ENCODE peak calls at places on chromosomes 2 and 18, in eight cellular contexts. Q, J, D, U, V, W, G and M are unnamed samples.

GRCh38 chr2:131588152-131588873 is 60.6 kb downstream of the CCDC74A start:
- DNase-seq in D (no peak), G (no peak), J (no peak), U (no peak), Q (no peak), W (no peak), V (no peak), M (no peak)

GRCh38 chr2:204791230-204791629 is 246.0 kb downstream of the PARD3B start:
- DNase-seq in J (no peak), V (no peak), G (no peak), U (no peak), D (no peak), W (peak), Q (no peak), M (no peak)

GRCh38 chr2:186599186-186599778 is 9.4 kb downstream of the ITGAV start:
- DNase-seq in Q (no peak), G (no peak), J (peak), V (no peak), W (no peak), U (no peak), D (no peak), M (no peak)

GRCh38 chr18:12014976-12015696 is 33.8 kb downstream of the IMPA2 start:
- DNase-seq in W (no peak), Q (no peak), G (no peak), U (no peak), J (no peak), V (no peak), D (no peak), M (no peak)

GRCh38 chr2:192544371-192544955 is 349.7 kb upstream of the TMEFF2 start:
- DNase-seq in U (no peak), G (no peak), D (no peak), W (peak), J (no peak), V (no peak), Q (no peak), M (no peak)

GRCh38 chr2:224222976-224223375 is 178.9 kb downstream of the FAM124B start:
- DNase-seq in G (no peak), J (no peak), Q (no peak), U (no peak), W (no peak), V (no peak), D (no peak), M (no peak)

GRCh38 chr18:47260924-47261701 is 9.7 kb upstream of the SKOR2 start:
- DNase-seq in J (no peak), D (no peak), U (peak), W (no peak), V (no peak), Q (no peak), G (no peak), M (no peak)

GRCh38 chr18:332721-333513 is 65.1 kb upstream of the THOC1 start:
- DNase-seq in D (no peak), W (peak), Q (no peak), G (no peak), U (no peak), V (no peak), J (no peak), M (no peak)

GRCh38 chr18:33123852-33124251 is 316.7 kb downstream of the CCDC178 start:
- DNase-seq in V (no peak), U (no peak), J (no peak), Q (no peak), W (no peak), D (no peak), G (no peak), M (no peak)

GRCh38 chr2:159072795-159073194 is 104.4 kb downstream of the TANC1 start:
- DNase-seq in W (peak), U (no peak), V (no peak), G (no peak), D (no peak), Q (no peak), J (peak), M (no peak)

GRCh38 chr18:2657788-2658458 is 2.4 kb downstream of the SMCHD1 start:
- DNase-seq in G (no peak), Q (peak), J (no peak), W (peak), D (no peak), U (no peak), V (no peak), M (peak)

GRCh38 chr2:170498559-170498958 is 216.6 kb upstream of the SP5 start:
- DNase-seq in U (no peak), G (no peak), D (no peak), V (no peak), J (no peak), Q (no peak), W (no peak), M (no peak)

GRCh38 chr18:24792164-24792563 is 331.7 kb downstream of the HRH4 start:
- DNase-seq in G (no peak), U (no peak), V (no peak), Q (no peak), J (no peak), D (no peak), W (no peak), M (no peak)
- H3K4me3 ChIP-seq in G (no peak), U (no peak), V (no peak), Q (no peak), J (no peak), D (no peak), W (no peak), M (no peak)

GRCh38 chr18:9096013-9096383 is 6.5 kb upstream of the NDUFV2 start:
- DNase-seq in W (no peak), D (no peak), J (no peak), G (no peak), U (no peak), V (no peak), Q (no peak), M (no peak)
- H3K4me3 ChIP-seq in W (no peak), D (no peak), J (no peak), G (no peak), U (no peak), V (no peak), Q (no peak), M (no peak)

GRCh38 chr2:176104338-176105077 is 2.6 kb upstream of the HOXD11 start:
- DNase-seq in D (no peak), V (no peak), G (no peak), Q (no peak), W (no peak), J (no peak), U (peak), M (no peak)
- H3K4me3 ChIP-seq in D (no peak), V (no peak), G (peak), Q (no peak), W (no peak), J (no peak), U (peak), M (no peak)

GRCh38 chr2:100059638-100060037 is 82.8 kb downstream of the AFF3 start:
- DNase-seq in U (no peak), D (no peak), W (no peak), G (no peak), J (no peak), Q (peak), V (no peak), M (no peak)
- H3K4me3 ChIP-seq in U (no peak), D (no peak), W (no peak), G (no peak), J (no peak), Q (no peak), V (no peak), M (no peak)

GRCh38 chr2:46118656-46119338 is 178.4 kb upstream of the EPAS1 start:
- DNase-seq in Q (no peak), W (peak), J (no peak), V (no peak), D (no peak), U (no peak), G (no peak), M (no peak)
- H3K4me3 ChIP-seq in Q (no peak), W (no peak), J (no peak), V (no peak), D (no peak), U (no peak), G (no peak), M (no peak)

DNA sequence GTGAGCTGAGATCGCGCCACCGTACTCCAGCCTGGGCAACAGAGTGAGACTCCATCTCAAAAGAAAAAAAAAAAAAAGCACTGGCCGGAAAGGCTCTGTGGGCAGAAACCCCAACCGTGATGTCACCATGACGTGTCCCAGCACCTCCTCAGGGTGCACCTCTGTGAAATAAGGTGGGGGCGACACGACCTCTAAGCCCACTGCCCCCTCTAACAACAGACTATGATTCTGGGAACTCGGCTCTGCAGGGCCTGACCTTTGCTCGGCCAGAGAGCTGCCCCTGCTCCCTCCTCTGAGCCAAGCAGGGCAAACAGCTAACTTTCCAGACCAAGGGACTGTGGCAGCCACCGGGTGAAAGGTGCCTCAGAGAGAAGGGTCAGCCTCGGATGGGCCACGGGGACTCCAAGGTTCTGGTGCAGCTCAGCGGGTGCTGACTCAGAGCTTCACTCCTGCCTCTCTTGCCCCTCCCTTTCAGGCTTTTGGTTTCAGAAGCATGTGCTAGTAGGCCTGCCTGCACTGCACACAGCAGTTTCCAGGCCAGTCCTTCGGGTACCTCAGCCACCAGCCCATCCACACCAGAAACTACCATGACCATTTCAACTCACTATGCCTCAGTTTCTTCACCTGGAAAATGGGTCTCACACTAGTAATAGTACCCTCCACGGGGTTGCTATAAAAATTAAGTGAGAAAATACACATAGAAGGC is 8.0 kb downstream of the TMBIM1 start:
- DNase-seq in Q (no peak), G (peak), U (no peak), W (peak), J (peak), V (peak), D (no peak), M (no peak)
- H3K4me3 ChIP-seq in Q (no peak), G (peak), U (no peak), W (peak), J (peak), V (peak), D (no peak), M (no peak)

GRCh38 chr18:48940854-48941531 is 9.8 kb downstream of the SMAD7 start:
- DNase-seq in D (peak), Q (no peak), G (no peak), J (no peak), V (no peak), U (no peak), W (no peak), M (no peak)

GRCh38 chr18:48938827-48939367 is 11.9 kb downstream of the SMAD7 start:
- DNase-seq in D (no peak), Q (no peak), G (no peak), V (no peak), W (peak), U (no peak), J (no peak), M (no peak)

GRCh38 chr18:48941672-48942071 is 9.1 kb downstream of the SMAD7 start:
- DNase-seq in V (no peak), U (no peak), W (no peak), G (no peak), D (no peak), J (no peak), Q (no peak), M (no peak)

GRCh38 chr18:48937869-48938750 is 12.7 kb downstream of the SMAD7 start:
- DNase-seq in W (no peak), D (no peak), J (no peak), U (no peak), G (no peak), Q (no peak), V (no peak), M (no peak)

GRCh38 chr18:48939368-48940097 is 11.2 kb downstream of the SMAD7 start:
- DNase-seq in V (no peak), D (no peak), J (no peak), Q (no peak), U (peak), G (no peak), W (peak), M (no peak)
- H3K4me3 ChIP-seq in V (peak), D (no peak), J (peak), Q (no peak), U (no peak), G (peak), W (peak), M (peak)

GRCh38 chr2:156320491-156320896 is 12.0 kb downstream of the NR4A2 start:
- DNase-seq in J (no peak), Q (no peak), W (peak), D (no peak), G (peak), U (peak), V (peak), M (no peak)

GRCh38 chr2:156319811-156320490 is 12.6 kb downstream of the NR4A2 start:
- DNase-seq in Q (no peak), V (peak), W (peak), G (peak), D (no peak), U (peak), J (no peak), M (no peak)

GRCh38 chr2:156322681-156323211 is 9.8 kb downstream of the NR4A2 start:
- DNase-seq in V (no peak), Q (no peak), D (no peak), U (peak), J (no peak), G (no peak), W (no peak), M (no peak)

GRCh38 chr2:156322103-156322671 is 10.3 kb downstream of the NR4A2 start:
- DNase-seq in Q (no peak), W (no peak), U (no peak), G (no peak), D (no peak), V (no peak), J (no peak), M (no peak)

DNA sequence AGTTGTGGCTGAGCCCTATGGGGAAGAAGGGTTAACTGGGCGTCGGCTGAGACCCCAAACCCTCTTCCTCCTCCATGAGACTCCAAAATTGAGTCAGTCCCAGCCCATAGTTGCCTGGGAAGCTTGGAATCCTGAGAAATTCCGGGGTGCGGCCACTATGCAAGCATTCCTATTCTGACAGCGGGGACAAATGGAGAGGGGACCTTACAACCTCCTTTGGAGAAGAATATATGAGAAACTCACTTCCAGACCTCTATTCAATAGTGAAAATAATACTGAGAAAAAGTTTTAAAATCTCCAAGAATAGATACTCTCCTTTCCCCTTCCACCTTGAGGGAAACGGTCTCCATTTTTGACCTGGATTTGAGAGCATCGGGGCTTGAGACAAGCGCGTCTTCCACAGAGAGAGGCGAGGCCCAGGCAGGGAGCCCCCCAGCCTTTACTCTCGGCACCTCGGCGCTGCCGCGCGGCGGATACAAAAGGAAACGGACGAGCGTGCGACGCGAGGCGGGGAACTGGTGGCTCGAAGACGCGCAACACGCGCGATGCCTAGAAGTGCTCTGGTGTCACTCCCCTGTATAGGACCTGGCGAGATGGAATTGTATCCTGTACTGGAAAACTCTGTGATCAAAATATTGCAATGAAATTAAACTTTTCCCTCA is 11.1 kb downstream of the NR4A2 start:
- DNase-seq in Q (no peak), G (no peak), W (no peak), V (no peak), D (no peak), J (no peak), U (peak), M (no peak)
- H3K4me3 ChIP-seq in Q (no peak), G (peak), W (peak), V (peak), D (no peak), J (peak), U (no peak), M (peak)

GRCh38 chr2:31563273-31563839 is 17.4 kb downstream of the SRD5A2 start:
- DNase-seq in G (no peak), J (no peak), D (no peak), Q (no peak), W (no peak), V (no peak), U (no peak), M (peak)

GRCh38 chr2:31561823-31562222 is 18.9 kb downstream of the SRD5A2 start:
- DNase-seq in D (no peak), Q (peak), W (no peak), V (no peak), J (no peak), U (no peak), G (no peak), M (no peak)

GRCh38 chr2:31568585-31569201 is 12.0 kb downstream of the SRD5A2 start:
- DNase-seq in J (no peak), V (no peak), D (no peak), W (no peak), Q (no peak), U (no peak), G (no peak), M (no peak)

DNA sequence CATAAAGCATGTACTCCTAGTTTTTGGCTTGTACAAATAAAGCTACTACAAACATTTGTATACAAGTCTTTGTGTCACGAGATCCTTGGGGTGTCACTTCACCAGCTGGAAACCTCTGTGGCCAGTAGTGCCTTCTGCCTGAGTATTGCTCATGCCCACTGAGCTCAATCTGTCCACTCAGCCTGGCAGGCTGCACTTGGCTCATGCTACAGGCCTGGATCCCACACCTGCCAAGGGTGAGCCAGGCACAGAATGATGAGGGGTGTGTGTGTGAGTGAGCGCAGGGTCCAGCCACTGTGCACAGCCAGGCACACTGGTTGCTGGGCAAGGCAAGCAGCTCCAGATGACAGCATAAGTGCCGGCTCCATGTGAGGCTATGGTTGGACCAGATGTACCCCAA is 13.1 kb downstream of the SRD5A2 start:
- DNase-seq in V (no peak), J (no peak), Q (no peak), G (no peak), W (no peak), U (no peak), D (no peak), M (no peak)
- H3K4me3 ChIP-seq in V (no peak), J (no peak), Q (no peak), G (no peak), W (no peak), U (no peak), D (no peak), M (no peak)

GRCh38 chr18:63843008-63843407 is 44.5 kb upstream of the SERPINB2 start:
- DNase-seq in V (no peak), G (no peak), J (no peak), W (no peak), U (no peak), D (no peak), Q (no peak), M (no peak)

GRCh38 chr18:63844254-63844653 is 43.3 kb upstream of the SERPINB2 start:
- DNase-seq in V (no peak), D (peak), W (peak), J (peak), U (peak), G (no peak), Q (peak), M (no peak)

GRCh38 chr18:63850636-63851035 is 36.9 kb upstream of the SERPINB2 start:
- DNase-seq in G (no peak), Q (no peak), V (no peak), D (no peak), W (no peak), J (no peak), U (no peak), M (no peak)

GRCh38 chr18:63850010-63850409 is 37.5 kb upstream of the SERPINB2 start:
- DNase-seq in W (no peak), D (no peak), G (no peak), J (peak), V (no peak), U (peak), Q (peak), M (peak)

DNA sequence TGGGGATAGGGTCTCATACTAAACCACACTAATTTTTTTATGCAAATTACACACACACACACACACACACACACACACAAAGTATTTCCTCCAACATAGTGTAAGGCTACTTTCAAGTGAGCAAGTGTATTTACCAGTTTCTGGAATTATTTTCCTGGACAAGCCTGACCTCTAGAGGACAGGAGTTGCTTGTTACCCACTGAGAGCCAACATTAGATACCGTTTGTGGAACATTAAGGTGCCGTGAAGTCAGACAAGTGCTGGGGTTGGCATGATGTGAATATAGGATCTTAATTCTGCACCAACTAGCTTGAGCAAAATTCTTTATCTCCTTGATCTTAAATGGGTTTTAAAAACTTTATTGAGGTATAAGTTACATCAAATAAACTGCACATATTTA is 39.3 kb upstream of the SERPINB2 start:
- DNase-seq in W (peak), V (no peak), Q (peak), J (peak), U (peak), G (no peak), D (peak), M (no peak)
- H3K4me3 ChIP-seq in W (no peak), V (no peak), Q (no peak), J (no peak), U (no peak), G (no peak), D (no peak), M (no peak)